ENCODE peak calls at places on chromosomes 11 and 22, in four cellular contexts. One of them, this sample, is unnamed.

GRCh38 chr11:44005076-44005800 is 42.5 kb upstream of the ACCSL start:
- DNase-seq in spleen: no peak
- DNase-seq in GM23338: peak; percentile 31
- DNase-seq in prostate gland: no peak
- DNase-seq in this sample: no peak

GRCh38 chr22:25362215-25362882 is 142.9 kb downstream of the CRYBB2 start:
- DNase-seq in spleen: peak; percentile 86
- DNase-seq in GM23338: peak; percentile 97
- DNase-seq in prostate gland: peak; percentile 45
- DNase-seq in this sample: no peak

GRCh38 chr11:44849922-44850321 is 100.8 kb downstream of the TP53I11 start:
- DNase-seq in GM23338: no peak
- DNase-seq in spleen: no peak
- DNase-seq in prostate gland: no peak
- DNase-seq in this sample: no peak

GRCh38 chr11:44309483-44310197 is at the start of gene ALX4:
- DNase-seq in prostate gland: no peak
- DNase-seq in GM23338: peak; percentile 79
- DNase-seq in spleen: no peak
- DNase-seq in this sample: peak; percentile 87

GRCh38 chr11:78217650-78218541 is 29.2 kb downstream of the USP35 start:
- DNase-seq in spleen: no peak
- DNase-seq in GM23338: no peak
- DNase-seq in prostate gland: no peak
- DNase-seq in this sample: no peak

GRCh38 chr11:36586543-36586942 is 7.8 kb upstream of the IFTAP start:
- DNase-seq in spleen: no peak
- DNase-seq in GM23338: no peak
- DNase-seq in prostate gland: no peak
- DNase-seq in this sample: no peak

GRCh38 chr11:117950999-117951961 is 22.1 kb upstream of the TMPRSS13 start:
- DNase-seq in GM23338: no peak
- DNase-seq in prostate gland: no peak
- DNase-seq in spleen: peak; percentile 72
- DNase-seq in this sample: no peak

GRCh38 chr11:112962854-112963367 is 1.7 kb downstream of the NCAM1 start:
- DNase-seq in prostate gland: peak; percentile 37
- DNase-seq in GM23338: peak; percentile 71
- DNase-seq in spleen: peak; percentile 78
- DNase-seq in this sample: peak; percentile 86

GRCh38 chr11:75450236-75450635 is 17.2 kb upstream of the KLHL35 start:
- DNase-seq in spleen: no peak
- DNase-seq in prostate gland: no peak
- DNase-seq in GM23338: no peak
- DNase-seq in this sample: no peak

GRCh38 chr11:116173506-116173905 is 599.3 kb downstream of the BUD13 start:
- DNase-seq in GM23338: no peak
- DNase-seq in spleen: no peak
- DNase-seq in prostate gland: no peak
- DNase-seq in this sample: peak; percentile 37

GRCh38 chr22:37326726-37327125 is 44.4 kb downstream of the CYTH4 start:
- DNase-seq in spleen: no peak
- DNase-seq in prostate gland: peak; percentile 64
- DNase-seq in GM23338: no peak
- DNase-seq in this sample: no peak

GRCh38 chr22:36544107-36544620 is 15.2 kb upstream of the EIF3D start:
- DNase-seq in prostate gland: no peak
- DNase-seq in spleen: no peak
- DNase-seq in GM23338: no peak
- DNase-seq in this sample: no peak

GRCh38 chr11:71165771-71166170 is 86.6 kb downstream of the SHANK2 start:
- DNase-seq in spleen: peak; percentile 67
- DNase-seq in GM23338: no peak
- DNase-seq in prostate gland: no peak
- DNase-seq in this sample: no peak

GRCh38 chr11:125329786-125330185 is 165.2 kb downstream of the PKNOX2 start:
- DNase-seq in spleen: no peak
- DNase-seq in GM23338: no peak
- DNase-seq in prostate gland: no peak
- DNase-seq in this sample: peak; percentile 34

GRCh38 chr11:2904153-2905052 is 18.8 kb upstream of the CDKN1C start:
- DNase-seq in prostate gland: no peak
- DNase-seq in GM23338: no peak
- DNase-seq in spleen: no peak
- DNase-seq in this sample: peak; percentile 73

GRCh38 chr11:130609121-130610035 is 160.9 kb downstream of the ADAMTS15 start:
- DNase-seq in spleen: no peak
- DNase-seq in GM23338: peak; percentile 50
- DNase-seq in prostate gland: no peak
- DNase-seq in this sample: peak; percentile 36

GRCh38 chr22:28594784-28595324 is 84.8 kb downstream of the TTC28 start:
- DNase-seq in spleen: no peak
- DNase-seq in prostate gland: no peak
- DNase-seq in GM23338: peak; percentile 82
- DNase-seq in this sample: no peak

GRCh38 chr11:75140269-75141138 is 10.4 kb upstream of the SLCO2B1 start:
- DNase-seq in spleen: peak; percentile 91
- DNase-seq in GM23338: peak; percentile 86
- DNase-seq in prostate gland: peak; percentile 29
- DNase-seq in this sample: peak; percentile 93

GRCh38 chr11:34654491-34655334 is 33.8 kb downstream of the EHF start:
- DNase-seq in GM23338: peak; percentile 70
- DNase-seq in spleen: no peak
- DNase-seq in prostate gland: peak; percentile 97
- DNase-seq in this sample: peak; percentile 90

GRCh38 chr11:107929611-107930200 is 1.5 kb downstream of the RAB39A start:
- DNase-seq in GM23338: peak; percentile 44
- DNase-seq in prostate gland: no peak
- DNase-seq in spleen: no peak
- DNase-seq in this sample: no peak

GRCh38 chr11:116931206-116931953 is 94.0 kb upstream of the APOA1 start:
- DNase-seq in GM23338: peak; percentile 39
- DNase-seq in prostate gland: no peak
- DNase-seq in spleen: no peak
- DNase-seq in this sample: no peak

GRCh38 chr11:126415669-126416420 is 60.4 kb downstream of the ST3GAL4 start:
- DNase-seq in prostate gland: no peak
- DNase-seq in GM23338: no peak
- DNase-seq in spleen: no peak
- DNase-seq in this sample: no peak

GRCh38 chr22:24285245-24285644 is 14.6 kb downstream of the SPECC1L start:
- DNase-seq in spleen: no peak
- DNase-seq in prostate gland: no peak
- DNase-seq in GM23338: no peak
- DNase-seq in this sample: no peak

GRCh38 chr22:24054356-24054755 is 43.3 kb downstream of the CABIN1 start:
- DNase-seq in prostate gland: no peak
- DNase-seq in spleen: no peak
- DNase-seq in GM23338: no peak
- DNase-seq in this sample: no peak

GRCh38 chr11:28981331-28981865 is 873.2 kb downstream of the METTL15 start:
- DNase-seq in prostate gland: no peak
- DNase-seq in GM23338: no peak
- DNase-seq in spleen: no peak
- DNase-seq in this sample: no peak

GRCh38 chr11:43575931-43576833 is 104.4 kb upstream of the HSD17B12 start:
- DNase-seq in prostate gland: no peak
- DNase-seq in GM23338: no peak
- DNase-seq in spleen: no peak
- DNase-seq in this sample: no peak

GRCh38 chr22:40210814-40211213 is 33.1 kb downstream of the TNRC6B start:
- DNase-seq in spleen: no peak
- DNase-seq in GM23338: no peak
- DNase-seq in prostate gland: no peak
- DNase-seq in this sample: no peak

GRCh38 chr22:46846154-46846831 is 83.8 kb downstream of the TBC1D22A start:
- DNase-seq in GM23338: no peak
- DNase-seq in spleen: no peak
- DNase-seq in prostate gland: no peak
- DNase-seq in this sample: no peak

GRCh38 chr11:66336234-66337102 is at the start of gene RIN1:
- DNase-seq in GM23338: peak; percentile 88
- DNase-seq in prostate gland: no peak
- DNase-seq in spleen: peak; percentile 87
- DNase-seq in this sample: peak; percentile 81
- TF ChIP-seq POLR2AphosphoS5 in GM23338: peak; percentile 22
- TF ChIP-seq POLR2AphosphoS5 in prostate gland: peak; percentile 47
- TF ChIP-seq POLR2AphosphoS5 in spleen: peak; percentile 79
- TF ChIP-seq POLR2AphosphoS5 in this sample: peak; percentile 64

GRCh38 chr11:5174934-5175333 is 20.4 kb upstream of the OR52A1 start:
- DNase-seq in prostate gland: no peak
- DNase-seq in spleen: no peak
- DNase-seq in GM23338: no peak
- DNase-seq in this sample: no peak

GRCh38 chr11:5171856-5172255 is 17.3 kb upstream of the OR52A1 start:
- DNase-seq in spleen: no peak
- DNase-seq in prostate gland: no peak
- DNase-seq in GM23338: no peak
- DNase-seq in this sample: no peak
- TF ChIP-seq POLR2AphosphoS5 in spleen: no peak
- TF ChIP-seq POLR2AphosphoS5 in prostate gland: no peak
- TF ChIP-seq POLR2AphosphoS5 in GM23338: no peak
- TF ChIP-seq POLR2AphosphoS5 in this sample: no peak

GRCh38 chr11:66651011-66651410 is 12.5 kb downstream of the RBM4 start:
- DNase-seq in prostate gland: no peak
- DNase-seq in GM23338: no peak
- DNase-seq in spleen: no peak
- DNase-seq in this sample: no peak
- TF ChIP-seq POLR2AphosphoS5 in prostate gland: no peak
- TF ChIP-seq POLR2AphosphoS5 in GM23338: no peak
- TF ChIP-seq POLR2AphosphoS5 in spleen: no peak
- TF ChIP-seq POLR2AphosphoS5 in this sample: no peak

GRCh38 chr22:32796865-32797573 is 4.5 kb upstream of the TIMP3 start:
- DNase-seq in GM23338: peak; percentile 79
- DNase-seq in prostate gland: peak; percentile 63
- DNase-seq in spleen: peak; percentile 83
- DNase-seq in this sample: peak; percentile 70
- TF ChIP-seq POLR2AphosphoS5 in GM23338: no peak
- TF ChIP-seq POLR2AphosphoS5 in prostate gland: no peak
- TF ChIP-seq POLR2AphosphoS5 in spleen: peak; percentile 39
- TF ChIP-seq POLR2AphosphoS5 in this sample: no peak